ENCODE peak calls at places on chromosomes 1 and 21, in four cellular contexts. K is HFF-Myc; T is epithelial cell of esophagus; V is CD4-positive, alpha-beta T cell. E is an unnamed sample.

GRCh38 chr1:23446644-23447310 is 22.2 kb upstream of the TCEA3 start:
- DNase-seq in K (no peak), T (peak; percentile 45), V (no peak), E (no peak)

GRCh38 chr1:214515544-214516433 is 35.6 kb downstream of the PTPN14 start:
- DNase-seq in K (no peak), T (no peak), V (no peak), E (no peak)

GRCh38 chr1:87718241-87718950 is 389.7 kb downstream of the LMO4 start:
- DNase-seq in K (no peak), T (no peak), V (no peak), E (no peak)

GRCh38 chr1:181485276-181486097 is 2.2 kb downstream of the CACNA1E start:
- DNase-seq in K (no peak), T (peak; percentile 24), V (no peak), E (no peak)

GRCh38 chr1:162271972-162272371 is 104.7 kb downstream of the SPATA46 start:
- DNase-seq in K (no peak), T (no peak), V (no peak), E (no peak)

GRCh38 chr1:205600085-205600484 is 31.7 kb downstream of the ELK4 start:
- DNase-seq in K (no peak), T (peak; percentile 79), V (no peak), E (no peak)

GRCh38 chr1:216499581-216500272 is 76.5 kb upstream of the USH2A start:
- DNase-seq in K (no peak), T (no peak), V (no peak), E (no peak)

GRCh38 chr1:155889566-155889965 is 21.6 kb downstream of the RIT1 start:
- DNase-seq in K (no peak), T (no peak), V (no peak), E (no peak)

GRCh38 chr1:195520757-195521156 is 1087.5 kb downstream of the KCNT2 start:
- DNase-seq in K (no peak), T (no peak), V (no peak), E (no peak)

GRCh38 chr1:40306296-40306695 is 10.8 kb downstream of the COL9A2 start:
- DNase-seq in K (no peak), T (no peak), V (no peak), E (no peak)

GRCh38 chr1:184622136-184622823 is 132.4 kb downstream of the EDEM3 start:
- DNase-seq in K (peak; percentile 95), T (no peak), V (no peak), E (no peak)

GRCh38 chr1:55061706-55062321 is 22.5 kb downstream of the PCSK9 start:
- DNase-seq in K (no peak), T (no peak), V (no peak), E (no peak)

GRCh38 chr1:31792116-31792515 is 23.7 kb downstream of the SPOCD1 start:
- DNase-seq in K (no peak), T (no peak), V (no peak), E (peak; percentile 8)

GRCh38 chr1:16138772-16139221 is 17.1 kb downstream of the EPHA2 start:
- DNase-seq in K (no peak), T (peak; percentile 61), V (no peak), E (no peak)

GRCh38 chr21:15282666-15283065 is 217.9 kb upstream of the NRIP1 start:
- DNase-seq in K (no peak), T (no peak), V (no peak), E (no peak)

GRCh38 chr1:241077386-241078147 is 279.4 kb downstream of the RGS7 start:
- DNase-seq in K (no peak), T (no peak), V (no peak), E (no peak)

GRCh38 chr1:62364726-62365125 is 45.5 kb upstream of the KANK4 start:
- DNase-seq in K (no peak), T (no peak), V (no peak), E (no peak)

GRCh38 chr1:21651214-21652042 is 17.7 kb downstream of the RAP1GAP start:
- DNase-seq in K (no peak), T (peak; percentile 27), V (peak; percentile 36), E (peak; percentile 35)

GRCh38 chr1:1924849-1925248 is 5.8 kb upstream of the TMEM52 start:
- DNase-seq in K (no peak), T (no peak), V (no peak), E (no peak)

GRCh38 chr1:155192346-155193274 is 15.1 kb downstream of the THBS3 start:
- DNase-seq in K (no peak), T (no peak), V (no peak), E (no peak)

GRCh38 chr1:85583355-85584263 is 3.0 kb downstream of the CCN1 start:
- DNase-seq in K (no peak), T (no peak), V (no peak), E (no peak)

GRCh38 chr1:187948170-187948794 is 1119.5 kb downstream of the PLA2G4A start:
- DNase-seq in K (no peak), T (no peak), V (no peak), E (no peak)

GRCh38 chr1:38826262-38826661 is 33.3 kb downstream of the RRAGC start:
- DNase-seq in K (no peak), T (peak; percentile 17), V (no peak), E (no peak)

GRCh38 chr1:17984510-17985085 is 123.0 kb upstream of the IGSF21 start:
- DNase-seq in K (peak; percentile 2), T (no peak), V (no peak), E (no peak)

GRCh38 chr1:159953866-159954515 is at the start of gene SLAMF9:
- DNase-seq in K (no peak), T (peak; percentile 86), V (no peak), E (no peak)

GRCh38 chr1:46613661-46614603 is 2.7 kb downstream of the MOB3C start:
- DNase-seq in K (no peak), T (peak; percentile 72), V (peak; percentile 12), E (no peak)

GRCh38 chr1:36133484-36133883 is 8.5 kb upstream of the COL8A2 start:
- DNase-seq in K (peak; percentile 95), T (peak; percentile 85), V (no peak), E (no peak)

GRCh38 chr1:45172015-45172414 is 34.4 kb downstream of the ZSWIM5 start:
- DNase-seq in K (no peak), T (peak; percentile 83), V (no peak), E (no peak)

GRCh38 chr1:41768538-41768937 is 150.2 kb downstream of the HIVEP3 start:
- DNase-seq in K (no peak), T (no peak), V (no peak), E (no peak)

DNA sequence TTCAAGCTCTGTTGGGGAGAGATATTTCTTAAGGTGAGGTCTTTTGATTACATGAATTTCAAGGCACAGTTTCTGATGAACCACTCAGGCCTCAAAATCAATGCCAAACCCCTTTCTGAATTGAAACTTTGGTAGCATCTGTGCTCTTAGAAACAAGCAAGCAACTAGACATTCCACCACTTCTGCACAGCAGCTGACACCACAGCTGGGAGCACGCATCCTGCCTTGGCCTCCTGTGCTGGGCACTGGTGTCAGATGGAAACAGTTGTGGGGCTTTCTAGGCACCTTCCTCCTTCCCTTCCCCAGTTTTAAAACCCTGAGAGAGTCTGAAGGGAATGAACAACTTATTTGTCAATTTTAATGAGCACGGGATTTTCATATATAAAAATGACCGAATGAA is 360.2 kb downstream of the ADGRL2 start:
- DNase-seq in K (no peak), T (no peak), V (no peak), E (no peak)
- TF ChIP-seq CTCF in K (no peak), T (no peak), V (no peak), E (no peak)

GRCh38 chr1:59322394-59323179 is 25.7 kb downstream of the FGGY start:
- DNase-seq in K (no peak), T (no peak), V (no peak), E (no peak)
- TF ChIP-seq CTCF in K (no peak), T (no peak), V (no peak), E (no peak)

GRCh38 chr1:221272940-221273339 is 393.7 kb downstream of the HLX start:
- DNase-seq in K (no peak), T (no peak), V (no peak), E (no peak)
- TF ChIP-seq CTCF in K (no peak), T (no peak), V (no peak), E (no peak)

GRCh38 chr1:20594746-20595145 is 5.8 kb downstream of the CDA start:
- DNase-seq in K (no peak), T (no peak), V (no peak), E (no peak)
- TF ChIP-seq CTCF in K (no peak), T (no peak), V (no peak), E (no peak)